ENCODE peak calls at places on chromosome X, in six cellular contexts. P is hypothalamus, E is DMS53, N is T-cell, I is ELF-1, T is mammary epithelial cell. L is an unnamed sample.

GRCh38 chrX:65522739-65523372 is 11.7 kb downstream of the LAS1L start:
- DNase-seq in P (no peak), E (no peak), N (no peak), I (no peak), T (peak), L (no peak)

GRCh38 chrX:137746289-137746688 is 180.4 kb downstream of the ZIC3 start:
- DNase-seq in P (no peak), E (no peak), N (no peak), I (no peak), T (no peak), L (no peak)

GRCh38 chrX:23919706-23920320 is 12.0 kb downstream of the CXorf58 start:
- DNase-seq in P (no peak), E (peak), N (no peak), I (peak), T (no peak), L (no peak)

GRCh38 chrX:85140963-85141362 is 102.6 kb downstream of the SATL1 start:
- DNase-seq in P (no peak), E (peak), N (no peak), I (no peak), T (no peak), L (no peak)

GRCh38 chrX:147565239-147565638 is 346.5 kb upstream of the FMR1 start:
- DNase-seq in P (no peak), E (no peak), N (no peak), I (no peak), T (no peak), L (no peak)

GRCh38 chrX:25144043-25144940 is 128.5 kb upstream of the ARX start:
- DNase-seq in P (peak), E (peak), N (no peak), I (peak), T (peak), L (no peak)

GRCh38 chrX:139890991-139891700 is 41.7 kb downstream of the ATP11C start:
- DNase-seq in P (no peak), E (peak), N (no peak), I (no peak), T (peak), L (no peak)

GRCh38 chrX:67435536-67435935 is 108.3 kb upstream of the AR start:
- DNase-seq in P (no peak), E (no peak), N (no peak), I (no peak), T (no peak), L (no peak)

GRCh38 chrX:24412637-24413363 is 52.3 kb upstream of the PDK3 start:
- DNase-seq in P (no peak), E (no peak), N (no peak), I (no peak), T (no peak), L (no peak)

GRCh38 chrX:150856101-150856500 is 42.4 kb downstream of the CD99L2 start:
- DNase-seq in P (no peak), E (peak), N (no peak), I (no peak), T (peak), L (no peak)

GRCh38 chrX:24149346-24150050 is at the start of gene ZFX:
- DNase-seq in P (peak), E (peak), N (peak), I (peak), T (peak), L (no peak)

GRCh38 chrX:95056901-95057300 is 1382.9 kb downstream of the FAM133A start:
- DNase-seq in P (no peak), E (peak), N (no peak), I (no peak), T (peak), L (no peak)

GRCh38 chrX:66030505-66031317 is 9.2 kb downstream of the VSIG4 start:
- DNase-seq in P (no peak), E (peak), N (no peak), I (peak), T (peak), L (no peak)

GRCh38 chrX:78997870-78998558 is 52.8 kb downstream of the P2RY10 start:
- DNase-seq in P (no peak), E (no peak), N (no peak), I (no peak), T (no peak), L (no peak)

GRCh38 chrX:115428011-115428410 is 133.0 kb upstream of the PLS3 start:
- DNase-seq in P (no peak), E (no peak), N (no peak), I (no peak), T (no peak), L (no peak)

GRCh38 chrX:3317191-3317718 is 29.2 kb downstream of the MXRA5 start:
- DNase-seq in P (no peak), E (no peak), N (no peak), I (no peak), T (no peak), L (no peak)

GRCh38 chrX:10356979-10357378 is 200.2 kb downstream of the CLCN4 start:
- DNase-seq in P (no peak), E (no peak), N (no peak), I (no peak), T (peak), L (no peak)

GRCh38 chrX:42143866-42144592 is 220.7 kb upstream of the CASK start:
- DNase-seq in P (no peak), E (no peak), N (no peak), I (no peak), T (no peak), L (no peak)

GRCh38 chrX:47941423-47941822 is 62.4 kb downstream of the ZNF182 start:
- DNase-seq in P (no peak), E (no peak), N (no peak), I (no peak), T (peak), L (no peak)

GRCh38 chrX:71225661-71226060 is 2.6 kb downstream of the GJB1 start:
- DNase-seq in P (no peak), E (no peak), N (no peak), I (peak), T (no peak), L (no peak)

GRCh38 chrX:123993904-123994635 is 32.6 kb downstream of the STAG2 start:
- DNase-seq in P (no peak), E (no peak), N (no peak), I (no peak), T (no peak), L (no peak)

GRCh38 chrX:30690330-30690729 is 37.1 kb downstream of the GK start:
- DNase-seq in P (no peak), E (no peak), N (no peak), I (no peak), T (no peak), L (no peak)

GRCh38 chrX:15849555-15849954 is 5.1 kb downstream of the AP1S2 start:
- DNase-seq in P (no peak), E (peak), N (no peak), I (peak), T (peak), L (no peak)

GRCh38 chrX:2497961-2498780 is 2.6 kb downstream of the DHRSX start:
- DNase-seq in P (no peak), E (no peak), N (no peak), I (peak), T (no peak), L (no peak)

GRCh38 chrX:103687696-103688191 is 1.2 kb upstream of the MORF4L2 start:
- DNase-seq in P (peak), E (peak), N (peak), I (peak), T (peak), L (peak)

GRCh38 chrX:153845842-153846241 is 15.5 kb upstream of the PDZD4 start:
- DNase-seq in P (no peak), E (no peak), N (no peak), I (no peak), T (peak), L (no peak)

GRCh38 chrX:134480061-134480460 is 20.1 kb downstream of the HPRT1 start:
- DNase-seq in P (no peak), E (no peak), N (no peak), I (no peak), T (peak), L (no peak)

GRCh38 chrX:95346854-95347253 is 1337.8 kb upstream of the DIAPH2 start:
- DNase-seq in P (no peak), E (peak), N (no peak), I (no peak), T (peak), L (no peak)

GRCh38 chrX:49019050-49019449 is 17.0 kb upstream of the GRIPAP1 start:
- DNase-seq in P (no peak), E (no peak), N (no peak), I (no peak), T (no peak), L (no peak)

GRCh38 chrX:119488749-119489148 is 20.5 kb downstream of the SLC25A5 start:
- DNase-seq in P (no peak), E (peak), N (no peak), I (peak), T (no peak), L (peak)